ENCODE peak calls at places on chromosomes 5 and 9, in nine cellular contexts. C, R, G, A, S, W, Y, L and M are unnamed samples.

GRCh38 chr5:36657563-36657995 is 51.2 kb downstream of the SLC1A3 start:
- DNase-seq in C (peak), R (peak), G (peak), A (no peak), S (peak), W (no peak), Y (no peak), L (no peak), M (no peak)

GRCh38 chr5:98458004-98458403 is 315.5 kb upstream of the RGMB start:
- DNase-seq in C (no peak), R (peak), G (no peak), A (no peak), S (peak), W (no peak), Y (no peak), L (no peak), M (no peak)

GRCh38 chr5:131224387-131225191 is 39.3 kb upstream of the CDC42SE2 start:
- DNase-seq in C (peak), R (no peak), G (no peak), A (peak), S (no peak), W (no peak), Y (no peak), L (peak), M (no peak)

GRCh38 chr5:170832241-170832640 is 29.6 kb upstream of the RANBP17 start:
- DNase-seq in C (no peak), R (no peak), G (no peak), A (no peak), S (no peak), W (no peak), Y (no peak), L (no peak), M (no peak)

GRCh38 chr5:131384616-131385214 is 120.9 kb downstream of the CDC42SE2 start:
- DNase-seq in C (no peak), R (no peak), G (no peak), A (no peak), S (no peak), W (no peak), Y (no peak), L (no peak), M (no peak)

GRCh38 chr5:126373621-126374416 is 49.4 kb upstream of the GRAMD2B start:
- DNase-seq in C (no peak), R (no peak), G (no peak), A (no peak), S (no peak), W (no peak), Y (no peak), L (no peak), M (no peak)

GRCh38 chr5:126516133-126516532 is 78.9 kb downstream of the ALDH7A1 start:
- DNase-seq in C (no peak), R (peak), G (peak), A (no peak), S (peak), W (no peak), Y (no peak), L (no peak), M (no peak)

GRCh38 chr5:137760294-137761019 is 6.3 kb upstream of the HNRNPA0 start:
- DNase-seq in C (no peak), R (no peak), G (peak), A (no peak), S (no peak), W (no peak), Y (no peak), L (no peak), M (no peak)

GRCh38 chr5:87195104-87195581 is 72.5 kb upstream of the RASA1 start:
- DNase-seq in C (no peak), R (peak), G (peak), A (peak), S (peak), W (no peak), Y (no peak), L (no peak), M (no peak)

GRCh38 chr5:150401076-150401375 is 11.7 kb downstream of the CD74 start:
- DNase-seq in C (no peak), R (no peak), G (no peak), A (no peak), S (no peak), W (no peak), Y (no peak), L (no peak), M (no peak)

GRCh38 chr9:21836437-21837161 is 34.2 kb downstream of the MTAP start:
- DNase-seq in C (no peak), R (peak), G (peak), A (no peak), S (peak), W (no peak), Y (no peak), L (no peak), M (no peak)

DNA sequence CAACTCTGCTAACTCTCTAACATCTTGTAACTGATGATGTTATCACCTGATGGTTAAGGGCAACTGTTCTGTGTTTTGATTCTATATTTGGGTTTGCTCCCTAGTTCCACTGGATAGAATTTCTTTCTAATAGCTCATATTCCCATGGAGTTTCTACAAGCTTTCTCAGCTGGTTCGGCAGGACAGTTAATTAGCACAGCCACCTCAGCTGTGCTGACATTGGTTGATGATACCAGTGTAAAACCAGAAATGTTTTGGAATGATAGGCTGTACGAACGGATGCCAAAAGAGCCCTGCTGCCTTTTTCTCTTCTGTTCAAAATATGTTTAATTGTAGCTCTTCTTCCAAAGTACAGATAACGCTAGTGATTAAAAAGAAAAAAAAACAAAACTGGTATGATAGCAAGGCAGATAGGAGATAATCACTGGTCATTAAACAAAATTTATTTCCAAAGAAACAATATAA is 440.5 kb upstream of the ZNF608 start:
- DNase-seq in C (no peak), R (no peak), G (no peak), A (no peak), S (no peak), W (no peak), Y (no peak), L (no peak), M (no peak)
- TF ChIP-seq CTCF in C (no peak), R (no peak), G (no peak), A (no peak), S (no peak), W (no peak), Y (no peak), L (no peak), M (no peak)

DNA sequence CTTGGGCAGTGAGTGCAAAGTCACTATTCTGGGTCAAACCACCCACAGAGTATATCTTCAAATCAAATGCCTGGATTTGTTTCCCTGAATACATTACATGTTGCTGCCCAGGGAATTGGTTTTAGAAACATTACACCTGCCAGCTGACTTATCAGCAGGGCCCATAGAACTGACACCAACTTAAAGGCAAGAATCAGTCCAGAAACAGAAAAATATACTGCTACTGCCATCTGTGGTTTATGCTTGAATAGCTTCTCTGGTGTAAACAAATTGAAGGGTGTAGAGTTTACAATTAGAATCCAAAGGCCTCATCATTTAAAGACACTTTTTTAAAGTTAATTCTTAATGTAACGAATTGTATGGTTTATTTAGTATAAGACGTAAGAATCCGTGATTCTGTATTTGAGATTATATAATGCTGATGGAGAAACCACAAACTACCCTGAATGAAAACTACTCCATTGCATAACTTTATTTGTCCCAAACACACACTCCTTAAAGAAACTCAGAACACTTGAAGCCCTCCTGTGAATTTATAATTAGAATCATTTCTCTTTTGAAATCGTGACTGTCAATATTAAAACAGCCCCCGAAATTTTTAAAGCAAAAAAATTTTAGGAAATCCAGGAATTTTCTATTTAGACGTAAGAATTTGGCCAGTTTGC is 6.2 kb downstream of the NR6A1 start:
- DNase-seq in C (no peak), R (peak), G (no peak), A (no peak), S (no peak), W (no peak), Y (no peak), L (no peak), M (no peak)
- TF ChIP-seq CTCF in C (no peak), R (peak), G (peak), A (peak), S (peak), W (no peak), Y (no peak), L (no peak), M (peak)

DNA sequence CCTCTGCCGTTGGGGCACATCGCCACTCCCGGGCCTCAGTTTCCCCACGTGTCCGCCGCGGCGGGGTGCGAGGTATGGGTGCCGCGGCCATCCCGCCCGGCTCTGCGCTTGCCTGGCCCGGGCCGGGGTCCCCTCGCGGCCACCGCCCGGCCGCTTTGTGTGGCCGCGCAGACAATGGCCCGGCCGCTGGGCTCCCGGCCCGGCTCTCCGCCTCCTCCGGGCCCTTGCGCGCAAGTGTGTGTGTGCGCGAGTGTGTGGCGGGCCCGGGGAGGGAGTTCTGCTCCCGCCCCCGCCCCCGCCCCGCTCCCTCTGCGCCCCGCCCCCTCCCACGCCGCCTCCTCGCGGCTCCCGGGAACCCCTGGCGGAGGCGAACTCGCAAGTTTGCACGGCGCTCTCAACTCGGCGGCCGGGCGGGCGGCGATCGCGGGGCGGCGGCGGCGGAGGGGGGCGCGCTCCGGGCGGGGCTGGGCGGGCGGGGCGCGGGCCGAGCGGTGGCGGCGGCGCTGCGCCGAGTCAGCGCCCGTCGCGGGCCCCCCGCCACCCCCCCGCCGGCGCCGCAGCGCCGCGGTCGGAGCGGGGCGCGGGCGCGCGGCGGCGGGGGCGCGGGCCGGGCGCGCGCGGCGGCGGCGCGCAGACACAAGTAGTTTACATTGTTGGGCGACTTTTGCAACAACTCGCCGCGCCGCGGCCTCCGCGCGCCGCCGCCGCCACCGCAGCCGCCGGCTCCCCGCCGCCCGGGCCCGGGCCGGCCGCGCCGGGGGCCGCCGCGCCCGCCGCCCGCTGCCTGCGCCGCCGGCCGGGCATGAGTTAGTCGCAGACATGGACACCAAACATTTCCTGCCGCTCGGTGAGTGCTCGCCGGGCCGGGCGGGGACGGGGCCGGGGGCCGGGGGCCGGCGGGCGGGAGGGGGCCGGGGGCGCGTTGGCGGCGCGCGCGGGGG is at the start of gene RXRA:
- DNase-seq in C (peak), R (peak), G (peak), A (peak), S (peak), W (peak), Y (peak), L (no peak), M (no peak)
- TF ChIP-seq CTCF in C (no peak), R (no peak), G (no peak), A (no peak), S (peak), W (no peak), Y (no peak), L (peak), M (no peak)

GRCh38 chr5:80688648-80689420 is 34.1 kb upstream of the DHFR start:
- DNase-seq in C (no peak), R (no peak), G (no peak), A (no peak), S (no peak), W (no peak), Y (no peak), L (no peak), M (no peak)

GRCh38 chr5:80689627-80690026 is 34.8 kb upstream of the DHFR start:
- DNase-seq in C (no peak), R (no peak), G (no peak), A (no peak), S (no peak), W (no peak), Y (no peak), L (no peak), M (no peak)

GRCh38 chr5:80686757-80687156 is 32.0 kb upstream of the DHFR start:
- DNase-seq in C (no peak), R (peak), G (peak), A (no peak), S (peak), W (no peak), Y (no peak), L (no peak), M (no peak)
- TF ChIP-seq CTCF in C (no peak), R (peak), G (peak), A (no peak), S (peak), W (peak), Y (peak), L (peak), M (no peak)